ENCODE peak calls at places on chromosomes 2 and 18, in six cellular contexts. One of them, this sample, is unnamed.

GRCh38 chr2:237374284-237375060 is 39.5 kb downstream of the COL6A3 start:
- ATAC-seq in gastrocnemius medialis: no peak
- ATAC-seq in heart left ventricle: no peak
- ATAC-seq in right lobe of liver: no peak
- ATAC-seq in GM12878: no peak
- ATAC-seq in HepG2: peak; percentile 60
- ATAC-seq in this sample: no peak

GRCh38 chr2:54047658-54048057 is 67.8 kb upstream of the ACYP2 start:
- ATAC-seq in gastrocnemius medialis: no peak
- ATAC-seq in heart left ventricle: no peak
- ATAC-seq in right lobe of liver: no peak
- ATAC-seq in GM12878: no peak
- ATAC-seq in HepG2: no peak
- ATAC-seq in this sample: no peak

GRCh38 chr2:133713049-133713580 is 144.9 kb upstream of the NCKAP5 start:
- ATAC-seq in gastrocnemius medialis: no peak
- ATAC-seq in heart left ventricle: no peak
- ATAC-seq in right lobe of liver: no peak
- ATAC-seq in GM12878: no peak
- ATAC-seq in HepG2: no peak
- ATAC-seq in this sample: no peak

GRCh38 chr2:53631313-53632125 is 136.1 kb upstream of the CHAC2 start:
- ATAC-seq in gastrocnemius medialis: no peak
- ATAC-seq in heart left ventricle: no peak
- ATAC-seq in right lobe of liver: no peak
- ATAC-seq in GM12878: no peak
- ATAC-seq in HepG2: no peak
- ATAC-seq in this sample: no peak

GRCh38 chr18:78565240-78565639 is 414.4 kb upstream of the SALL3 start:
- ATAC-seq in gastrocnemius medialis: no peak
- ATAC-seq in heart left ventricle: no peak
- ATAC-seq in right lobe of liver: no peak
- ATAC-seq in GM12878: no peak
- ATAC-seq in HepG2: no peak
- ATAC-seq in this sample: no peak

GRCh38 chr2:44768438-44769236 is 172.9 kb upstream of the SIX3 start:
- ATAC-seq in gastrocnemius medialis: no peak
- ATAC-seq in heart left ventricle: no peak
- ATAC-seq in right lobe of liver: peak; percentile 36
- ATAC-seq in GM12878: no peak
- ATAC-seq in HepG2: no peak
- ATAC-seq in this sample: no peak

GRCh38 chr2:195818521-195818920 is 161.5 kb downstream of the SLC39A10 start:
- ATAC-seq in gastrocnemius medialis: no peak
- ATAC-seq in heart left ventricle: no peak
- ATAC-seq in right lobe of liver: no peak
- ATAC-seq in GM12878: no peak
- ATAC-seq in HepG2: no peak
- ATAC-seq in this sample: no peak

GRCh38 chr18:52722904-52723303 is 382.9 kb downstream of the DCC start:
- ATAC-seq in gastrocnemius medialis: no peak
- ATAC-seq in heart left ventricle: no peak
- ATAC-seq in right lobe of liver: no peak
- ATAC-seq in GM12878: no peak
- ATAC-seq in HepG2: no peak
- ATAC-seq in this sample: no peak

GRCh38 chr18:78238404-78239089 is 741.1 kb upstream of the SALL3 start:
- ATAC-seq in gastrocnemius medialis: no peak
- ATAC-seq in heart left ventricle: no peak
- ATAC-seq in right lobe of liver: peak; percentile 39
- ATAC-seq in GM12878: no peak
- ATAC-seq in HepG2: peak; percentile 69
- ATAC-seq in this sample: no peak

GRCh38 chr18:6962571-6963451 is 154.8 kb downstream of the LAMA1 start:
- ATAC-seq in gastrocnemius medialis: no peak
- ATAC-seq in heart left ventricle: no peak
- ATAC-seq in right lobe of liver: no peak
- ATAC-seq in GM12878: no peak
- ATAC-seq in HepG2: peak; percentile 87
- ATAC-seq in this sample: no peak

GRCh38 chr2:72159611-72160010 is 11.9 kb upstream of the CYP26B1 start:
- ATAC-seq in gastrocnemius medialis: no peak
- ATAC-seq in heart left ventricle: no peak
- ATAC-seq in right lobe of liver: no peak
- ATAC-seq in GM12878: no peak
- ATAC-seq in HepG2: no peak
- ATAC-seq in this sample: no peak

GRCh38 chr2:204282525-204282924 is 262.8 kb upstream of the PARD3B start:
- ATAC-seq in gastrocnemius medialis: no peak
- ATAC-seq in heart left ventricle: no peak
- ATAC-seq in right lobe of liver: no peak
- ATAC-seq in GM12878: peak; percentile 54
- ATAC-seq in HepG2: peak; percentile 98
- ATAC-seq in this sample: no peak

GRCh38 chr2:216985658-216986141 is 125.8 kb upstream of the TNP1 start:
- ATAC-seq in gastrocnemius medialis: no peak
- ATAC-seq in heart left ventricle: no peak
- ATAC-seq in right lobe of liver: no peak
- ATAC-seq in GM12878: no peak
- ATAC-seq in HepG2: no peak
- ATAC-seq in this sample: no peak

GRCh38 chr2:127582863-127583861 is 47.7 kb downstream of the MYO7B start:
- ATAC-seq in gastrocnemius medialis: no peak
- ATAC-seq in heart left ventricle: no peak
- ATAC-seq in right lobe of liver: no peak
- ATAC-seq in GM12878: no peak
- ATAC-seq in HepG2: peak; percentile 6
- ATAC-seq in this sample: no peak

GRCh38 chr2:127581050-127581345 is 45.5 kb downstream of the MYO7B start:
- ATAC-seq in gastrocnemius medialis: no peak
- ATAC-seq in heart left ventricle: no peak
- ATAC-seq in right lobe of liver: no peak
- ATAC-seq in GM12878: no peak
- ATAC-seq in HepG2: no peak
- ATAC-seq in this sample: no peak

GRCh38 chr2:127580167-127581049 is 44.9 kb downstream of the MYO7B start:
- ATAC-seq in gastrocnemius medialis: no peak
- ATAC-seq in heart left ventricle: no peak
- ATAC-seq in right lobe of liver: no peak
- ATAC-seq in GM12878: no peak
- ATAC-seq in HepG2: no peak
- ATAC-seq in this sample: no peak

GRCh38 chr2:127584047-127584446 is 48.6 kb downstream of the MYO7B start:
- ATAC-seq in gastrocnemius medialis: no peak
- ATAC-seq in heart left ventricle: no peak
- ATAC-seq in right lobe of liver: no peak
- ATAC-seq in GM12878: no peak
- ATAC-seq in HepG2: no peak
- ATAC-seq in this sample: no peak

DNA sequence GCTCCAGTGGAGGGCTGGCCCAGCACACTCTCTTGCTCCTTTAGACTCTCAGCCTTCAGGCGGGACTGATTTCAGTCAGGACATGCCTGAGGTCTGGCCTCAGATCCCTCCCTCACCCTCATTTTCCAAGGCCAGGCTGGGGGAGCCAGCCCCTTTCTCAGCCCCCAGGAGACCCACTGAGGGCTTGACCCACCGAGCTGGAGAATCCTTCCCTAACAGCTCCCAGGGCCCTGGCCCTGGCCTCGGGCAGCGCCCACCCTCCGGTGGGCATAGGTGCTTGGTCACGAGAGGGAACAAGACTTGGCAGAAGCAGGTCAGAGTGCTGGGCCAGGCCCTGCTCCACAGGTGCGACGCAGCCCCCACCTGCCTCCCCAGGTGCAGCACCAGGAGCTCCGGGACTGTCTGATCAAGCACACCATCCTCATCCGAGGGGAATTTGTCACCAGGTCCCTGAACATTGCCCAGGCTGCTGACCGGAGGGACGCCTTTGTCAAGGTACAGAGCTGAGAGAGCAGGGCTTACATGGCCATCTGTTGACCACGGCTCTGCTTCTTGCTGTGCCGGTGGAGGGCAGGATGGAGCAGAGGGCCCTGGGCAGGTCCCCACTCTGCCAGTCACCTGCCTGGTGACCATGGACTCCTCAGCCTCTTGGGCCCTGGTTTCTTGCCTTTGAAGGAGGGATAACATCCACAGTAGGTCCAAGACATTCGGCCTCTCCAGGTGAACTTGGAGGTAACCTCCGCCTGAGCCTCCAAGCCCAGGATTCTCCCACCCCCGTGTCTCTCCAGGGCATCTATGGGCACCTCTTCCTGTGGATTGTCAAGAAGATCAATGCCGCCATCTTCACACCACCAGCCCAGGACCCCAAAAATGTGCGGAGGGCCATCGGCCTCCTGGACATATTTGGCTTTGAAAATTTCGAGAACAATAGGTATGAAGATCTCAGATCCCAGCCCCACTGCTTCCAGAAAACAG is 46.3 kb downstream of the MYO7B start:
- ATAC-seq in gastrocnemius medialis: no peak
- ATAC-seq in heart left ventricle: no peak
- ATAC-seq in right lobe of liver: no peak
- ATAC-seq in GM12878: no peak
- ATAC-seq in HepG2: peak; percentile 18
- ATAC-seq in this sample: no peak
- TF ChIP-seq CTCF in gastrocnemius medialis: no peak
- TF ChIP-seq CTCF in heart left ventricle: no peak
- TF ChIP-seq CTCF in right lobe of liver: no peak
- TF ChIP-seq CTCF in GM12878: no peak
- TF ChIP-seq CTCF in HepG2: no peak
- TF ChIP-seq CTCF in this sample: no peak

DNA sequence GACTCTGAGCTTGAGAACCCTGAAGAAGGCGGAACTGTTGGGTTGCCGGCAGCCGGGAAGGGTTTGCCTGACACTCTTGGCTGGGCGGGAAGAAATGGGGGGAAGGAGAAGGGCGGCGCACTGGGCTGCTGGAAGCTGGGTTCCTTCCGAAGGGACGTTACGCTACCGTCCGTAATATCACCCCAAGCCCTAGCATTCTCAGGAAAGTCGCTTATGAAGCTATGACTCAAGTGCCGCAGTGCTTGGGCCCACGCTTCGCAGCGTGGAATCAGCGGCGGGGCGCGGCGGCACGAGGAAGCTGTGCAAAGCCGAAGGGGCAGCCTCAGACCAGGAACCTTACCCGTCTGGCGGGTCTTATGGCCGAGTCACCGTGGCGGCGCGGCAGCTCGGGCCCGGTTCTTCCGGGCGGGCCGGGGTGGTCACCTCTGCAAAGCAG is 50.2 kb upstream of the SIGLEC15 start:
- ATAC-seq in gastrocnemius medialis: peak; percentile 33
- ATAC-seq in heart left ventricle: peak; percentile 71
- ATAC-seq in right lobe of liver: peak; percentile 87
- ATAC-seq in GM12878: peak; percentile 41
- ATAC-seq in HepG2: no peak
- ATAC-seq in this sample: peak; percentile 85
- TF ChIP-seq POLR2A in gastrocnemius medialis: no peak
- TF ChIP-seq POLR2A in heart left ventricle: no peak
- TF ChIP-seq POLR2A in right lobe of liver: no peak
- TF ChIP-seq POLR2A in GM12878: peak; percentile 76
- TF ChIP-seq POLR2A in HepG2: no peak
- TF ChIP-seq POLR2A in this sample: no peak

GRCh38 chr18:55097406-55098170 is 138.3 kb upstream of the CCDC68 start:
- ATAC-seq in gastrocnemius medialis: no peak
- ATAC-seq in heart left ventricle: no peak
- ATAC-seq in right lobe of liver: no peak
- ATAC-seq in GM12878: no peak
- ATAC-seq in HepG2: no peak
- ATAC-seq in this sample: no peak

GRCh38 chr18:55095579-55095978 is 136.3 kb upstream of the CCDC68 start:
- ATAC-seq in gastrocnemius medialis: no peak
- ATAC-seq in heart left ventricle: no peak
- ATAC-seq in right lobe of liver: no peak
- ATAC-seq in GM12878: no peak
- ATAC-seq in HepG2: no peak
- ATAC-seq in this sample: no peak

GRCh38 chr18:55093808-55094207 is 134.5 kb upstream of the CCDC68 start:
- ATAC-seq in gastrocnemius medialis: no peak
- ATAC-seq in heart left ventricle: no peak
- ATAC-seq in right lobe of liver: no peak
- ATAC-seq in GM12878: no peak
- ATAC-seq in HepG2: no peak
- ATAC-seq in this sample: no peak

GRCh38 chr18:55093295-55093694 is 134.0 kb upstream of the CCDC68 start:
- ATAC-seq in gastrocnemius medialis: no peak
- ATAC-seq in heart left ventricle: no peak
- ATAC-seq in right lobe of liver: no peak
- ATAC-seq in GM12878: peak; percentile 35
- ATAC-seq in HepG2: no peak
- ATAC-seq in this sample: no peak

DNA sequence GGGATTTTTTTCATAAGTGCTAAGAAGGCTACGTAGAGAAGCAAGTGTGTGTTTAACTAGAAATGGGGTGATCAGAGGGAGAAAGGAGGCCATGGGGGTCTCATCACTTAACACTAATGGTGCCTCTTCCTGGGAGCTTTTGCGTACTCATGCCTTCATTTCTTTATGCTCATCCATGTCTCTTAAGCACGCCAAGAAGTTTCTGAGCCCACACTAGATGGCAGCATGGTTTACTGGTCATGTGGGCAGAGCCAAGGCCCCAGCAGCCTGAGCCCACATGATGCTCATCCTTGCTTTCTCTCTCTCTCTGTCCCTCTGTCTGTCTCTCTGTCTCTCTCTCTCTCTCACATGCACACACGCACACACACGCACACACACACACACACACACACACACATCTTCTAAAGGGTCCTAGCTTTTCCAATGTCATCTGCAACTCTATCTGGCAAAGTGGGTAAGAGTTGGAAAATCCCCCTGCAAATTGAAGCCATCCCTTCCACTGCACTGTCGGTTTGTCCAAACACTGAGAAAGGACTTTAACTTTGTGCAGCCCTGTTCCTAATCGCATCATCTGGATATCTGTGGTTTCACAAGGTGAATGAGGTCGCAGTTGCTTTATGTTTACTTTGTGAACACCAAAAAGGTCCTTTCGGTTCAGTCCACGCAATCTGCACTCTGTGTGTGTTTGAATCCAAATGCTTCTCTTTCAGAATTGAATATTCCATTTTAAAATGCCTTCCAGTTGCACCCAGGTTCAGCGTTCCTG is 137.2 kb upstream of the CCDC68 start:
- ATAC-seq in gastrocnemius medialis: peak; percentile 66
- ATAC-seq in heart left ventricle: peak; percentile 81
- ATAC-seq in right lobe of liver: peak; percentile 71
- ATAC-seq in GM12878: peak; percentile 84
- ATAC-seq in HepG2: peak; percentile 91
- ATAC-seq in this sample: no peak
- TF ChIP-seq CTCF in gastrocnemius medialis: peak; percentile 6
- TF ChIP-seq CTCF in heart left ventricle: peak; percentile 40
- TF ChIP-seq CTCF in right lobe of liver: no peak
- TF ChIP-seq CTCF in GM12878: peak; percentile 50
- TF ChIP-seq CTCF in HepG2: peak; percentile 48
- TF ChIP-seq CTCF in this sample: no peak

DNA sequence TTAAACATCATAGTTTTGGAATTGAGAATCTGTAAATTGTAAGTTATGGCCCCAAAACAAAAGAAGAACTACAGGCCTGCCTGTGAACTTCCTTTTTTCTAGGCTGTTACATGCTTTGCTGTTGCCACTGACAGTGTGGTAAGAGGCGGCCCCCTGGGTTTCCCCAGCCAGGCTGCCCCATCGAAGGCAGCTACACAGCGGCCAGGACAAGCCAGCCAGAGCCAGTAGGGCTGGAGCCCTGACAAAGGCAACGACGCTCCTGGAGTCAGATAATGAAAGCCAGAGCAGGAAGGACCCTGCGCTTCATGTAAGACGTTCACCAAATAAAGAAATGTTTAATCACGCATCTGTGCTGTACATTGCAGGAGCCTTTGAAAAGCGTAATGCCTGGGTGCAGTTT is 55.0 kb downstream of the ANKRD44 start:
- ATAC-seq in gastrocnemius medialis: no peak
- ATAC-seq in heart left ventricle: no peak
- ATAC-seq in right lobe of liver: peak; percentile 90
- ATAC-seq in GM12878: peak; percentile 94
- ATAC-seq in HepG2: peak; percentile 42
- ATAC-seq in this sample: peak; percentile 85
- TF ChIP-seq POLR2A in gastrocnemius medialis: no peak
- TF ChIP-seq POLR2A in heart left ventricle: no peak
- TF ChIP-seq POLR2A in right lobe of liver: no peak
- TF ChIP-seq POLR2A in GM12878: peak; percentile 98
- TF ChIP-seq POLR2A in HepG2: no peak
- TF ChIP-seq POLR2A in this sample: no peak